ENCODE peak calls at places on chromosomes 7 and 10, in eight cellular contexts. One of them, this sample, is unnamed.
A peak's percentile ranks its signal among the peaks of the same experiment; 100 is the strongest.

GRCh38 chr10:3887885-3888476 is 103.0 kb upstream of the KLF6 start:
- DNase-seq in breast epithelium: no peak
- DNase-seq in fibroblast of mammary gland: peak; percentile 95
- DNase-seq in tibial nerve: no peak
- DNase-seq in kidney epithelial cell: peak; percentile 94
- DNase-seq in cardiac fibroblast: peak; percentile 92
- DNase-seq in H9: peak; percentile 64
- DNase-seq in fibroblast of lung: peak; percentile 78
- DNase-seq in this sample: peak; percentile 62

GRCh38 chr7:146591976-146592375 is 475.4 kb downstream of the CNTNAP2 start:
- DNase-seq in fibroblast of mammary gland: no peak
- DNase-seq in fibroblast of lung: no peak
- DNase-seq in breast epithelium: no peak
- DNase-seq in cardiac fibroblast: no peak
- DNase-seq in kidney epithelial cell: no peak
- DNase-seq in tibial nerve: no peak
- DNase-seq in H9: no peak
- DNase-seq in this sample: no peak

GRCh38 chr10:22560391-22561239 is 153.8 kb downstream of the PIP4K2A start:
- DNase-seq in fibroblast of lung: no peak
- DNase-seq in H9: no peak
- DNase-seq in kidney epithelial cell: no peak
- DNase-seq in breast epithelium: no peak
- DNase-seq in cardiac fibroblast: no peak
- DNase-seq in fibroblast of mammary gland: no peak
- DNase-seq in tibial nerve: no peak
- DNase-seq in this sample: peak; percentile 3

GRCh38 chr10:117342638-117343037 is 32.6 kb downstream of the PDZD8 start:
- DNase-seq in cardiac fibroblast: peak; percentile 82
- DNase-seq in breast epithelium: no peak
- DNase-seq in H9: no peak
- DNase-seq in tibial nerve: no peak
- DNase-seq in fibroblast of lung: peak; percentile 88
- DNase-seq in kidney epithelial cell: no peak
- DNase-seq in fibroblast of mammary gland: peak; percentile 70
- DNase-seq in this sample: peak; percentile 76

GRCh38 chr7:99190359-99191009 is 17.4 kb downstream of the KPNA7 start:
- DNase-seq in kidney epithelial cell: no peak
- DNase-seq in fibroblast of mammary gland: no peak
- DNase-seq in H9: no peak
- DNase-seq in tibial nerve: no peak
- DNase-seq in fibroblast of lung: no peak
- DNase-seq in breast epithelium: no peak
- DNase-seq in cardiac fibroblast: no peak
- DNase-seq in this sample: no peak

GRCh38 chr7:157442456-157442855 is 105.7 kb downstream of the DNAJB6 start:
- DNase-seq in tibial nerve: no peak
- DNase-seq in fibroblast of mammary gland: no peak
- DNase-seq in breast epithelium: peak; percentile 47
- DNase-seq in fibroblast of lung: no peak
- DNase-seq in H9: no peak
- DNase-seq in kidney epithelial cell: no peak
- DNase-seq in cardiac fibroblast: no peak
- DNase-seq in this sample: no peak

GRCh38 chr7:143408686-143409551 is at the start of gene EPHA1:
- DNase-seq in tibial nerve: no peak
- DNase-seq in fibroblast of mammary gland: no peak
- DNase-seq in breast epithelium: no peak
- DNase-seq in cardiac fibroblast: no peak
- DNase-seq in fibroblast of lung: no peak
- DNase-seq in H9: peak; percentile 97
- DNase-seq in kidney epithelial cell: no peak
- DNase-seq in this sample: no peak

GRCh38 chr7:42662862-42663261 is 249.0 kb downstream of the C7orf25 start:
- DNase-seq in fibroblast of mammary gland: no peak
- DNase-seq in tibial nerve: no peak
- DNase-seq in kidney epithelial cell: no peak
- DNase-seq in cardiac fibroblast: no peak
- DNase-seq in H9: no peak
- DNase-seq in breast epithelium: no peak
- DNase-seq in fibroblast of lung: no peak
- DNase-seq in this sample: no peak

GRCh38 chr10:112360308-112361270 is 13.3 kb upstream of the ACSL5 start:
- DNase-seq in breast epithelium: peak; percentile 66
- DNase-seq in fibroblast of lung: no peak
- DNase-seq in tibial nerve: peak; percentile 54
- DNase-seq in H9: no peak
- DNase-seq in kidney epithelial cell: no peak
- DNase-seq in fibroblast of mammary gland: peak; percentile 70
- DNase-seq in cardiac fibroblast: peak; percentile 80
- DNase-seq in this sample: no peak

GRCh38 chr7:41955475-41956243 is 252.8 kb upstream of the INHBA start:
- DNase-seq in kidney epithelial cell: peak; percentile 94
- DNase-seq in cardiac fibroblast: peak; percentile 100
- DNase-seq in tibial nerve: peak; percentile 80
- DNase-seq in breast epithelium: peak; percentile 93
- DNase-seq in H9: peak; percentile 76
- DNase-seq in fibroblast of lung: peak; percentile 99
- DNase-seq in fibroblast of mammary gland: peak; percentile 100
- DNase-seq in this sample: peak; percentile 100

GRCh38 chr7:87886875-87887274 is 10.6 kb downstream of the DBF4 start:
- DNase-seq in H9: no peak
- DNase-seq in kidney epithelial cell: no peak
- DNase-seq in cardiac fibroblast: peak; percentile 68
- DNase-seq in breast epithelium: no peak
- DNase-seq in fibroblast of lung: peak; percentile 75
- DNase-seq in tibial nerve: no peak
- DNase-seq in fibroblast of mammary gland: peak; percentile 55
- DNase-seq in this sample: peak; percentile 43

DNA sequence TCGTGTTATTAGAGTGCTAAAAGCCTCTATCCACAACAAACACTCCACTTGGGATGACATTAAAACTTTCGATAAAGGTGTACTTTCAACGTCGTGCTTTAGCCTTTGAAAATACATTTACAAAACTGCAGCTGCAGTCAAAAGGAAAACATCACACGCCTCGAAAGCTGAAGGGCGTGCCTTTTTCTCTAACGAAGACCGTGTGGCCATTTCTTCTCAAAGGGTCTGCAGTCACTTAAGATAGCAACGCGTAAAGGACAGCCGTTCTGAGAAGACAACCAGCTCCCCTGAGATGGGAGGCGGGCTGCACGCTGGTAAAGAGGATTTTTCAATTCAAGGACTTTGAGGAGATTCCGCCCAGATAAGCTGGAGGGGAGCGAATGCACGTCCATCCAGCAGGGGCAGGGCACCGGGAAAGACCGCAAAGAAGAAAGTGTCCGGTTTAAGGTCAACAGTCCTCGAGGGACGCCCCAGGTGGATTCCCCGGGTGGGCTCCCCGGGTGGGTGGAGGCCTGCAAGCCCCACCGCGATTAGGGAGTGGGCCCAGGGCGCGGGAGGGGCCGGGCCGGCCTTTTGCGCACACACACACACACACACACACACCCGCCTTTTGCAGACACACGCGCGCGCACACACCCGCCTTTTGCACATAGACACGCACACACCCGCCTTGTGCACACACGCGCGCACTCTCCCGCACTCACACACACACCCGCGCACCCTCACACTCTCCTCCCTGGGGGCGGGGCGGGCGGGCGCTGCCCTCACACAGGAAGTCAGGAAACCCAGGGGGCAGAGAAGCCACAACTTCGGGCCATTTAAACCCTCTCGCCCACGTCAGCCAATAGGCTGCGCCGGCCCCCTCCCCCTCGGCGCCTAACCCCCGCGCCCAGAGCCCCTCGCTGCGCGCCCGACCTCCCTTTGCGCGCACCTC is 767 bp downstream of the ARHGAP12 start:
- DNase-seq in tibial nerve: peak; percentile 42
- DNase-seq in fibroblast of mammary gland: peak; percentile 35
- DNase-seq in fibroblast of lung: peak; percentile 54
- DNase-seq in kidney epithelial cell: no peak
- DNase-seq in H9: peak; percentile 75
- DNase-seq in cardiac fibroblast: peak; percentile 52
- DNase-seq in breast epithelium: no peak
- DNase-seq in this sample: no peak
- TF ChIP-seq CTCF in tibial nerve: peak; percentile 22
- TF ChIP-seq CTCF in fibroblast of mammary gland: peak; percentile 43
- TF ChIP-seq CTCF in fibroblast of lung: peak; percentile 54
- TF ChIP-seq CTCF in kidney epithelial cell: peak; percentile 46
- TF ChIP-seq CTCF in H9: peak; percentile 55
- TF ChIP-seq CTCF in cardiac fibroblast: peak; percentile 59
- TF ChIP-seq CTCF in breast epithelium: peak; percentile 50
- TF ChIP-seq CTCF in this sample: peak; percentile 52

GRCh38 chr7:2251841-2252771 is 10.1 kb downstream of the NUDT1 start:
- DNase-seq in cardiac fibroblast: no peak
- DNase-seq in tibial nerve: no peak
- DNase-seq in fibroblast of mammary gland: no peak
- DNase-seq in H9: no peak
- DNase-seq in breast epithelium: no peak
- DNase-seq in kidney epithelial cell: no peak
- DNase-seq in fibroblast of lung: no peak
- DNase-seq in this sample: no peak

GRCh38 chr7:2249744-2250323 is 7.8 kb downstream of the NUDT1 start:
- DNase-seq in cardiac fibroblast: no peak
- DNase-seq in fibroblast of mammary gland: no peak
- DNase-seq in breast epithelium: no peak
- DNase-seq in kidney epithelial cell: no peak
- DNase-seq in H9: no peak
- DNase-seq in tibial nerve: no peak
- DNase-seq in fibroblast of lung: no peak
- DNase-seq in this sample: no peak

GRCh38 chr7:2245883-2246679 is 4.1 kb downstream of the NUDT1 start:
- DNase-seq in breast epithelium: no peak
- DNase-seq in fibroblast of mammary gland: no peak
- DNase-seq in cardiac fibroblast: peak; percentile 44
- DNase-seq in kidney epithelial cell: no peak
- DNase-seq in fibroblast of lung: no peak
- DNase-seq in tibial nerve: no peak
- DNase-seq in H9: no peak
- DNase-seq in this sample: no peak

GRCh38 chr7:2247141-2247985 is 5.3 kb downstream of the NUDT1 start:
- DNase-seq in fibroblast of mammary gland: peak; percentile 34
- DNase-seq in H9: peak; percentile 75
- DNase-seq in tibial nerve: no peak
- DNase-seq in cardiac fibroblast: peak; percentile 45
- DNase-seq in fibroblast of lung: no peak
- DNase-seq in kidney epithelial cell: no peak
- DNase-seq in breast epithelium: no peak
- DNase-seq in this sample: no peak

GRCh38 chr7:2248984-2249694 is 7.1 kb downstream of the NUDT1 start:
- DNase-seq in kidney epithelial cell: no peak
- DNase-seq in tibial nerve: peak; percentile 52
- DNase-seq in fibroblast of lung: peak; percentile 93
- DNase-seq in cardiac fibroblast: peak; percentile 94
- DNase-seq in H9: peak; percentile 54
- DNase-seq in breast epithelium: no peak
- DNase-seq in fibroblast of mammary gland: peak; percentile 96
- DNase-seq in this sample: peak; percentile 93
- TF ChIP-seq CTCF in kidney epithelial cell: no peak
- TF ChIP-seq CTCF in tibial nerve: no peak
- TF ChIP-seq CTCF in fibroblast of lung: peak; percentile 19
- TF ChIP-seq CTCF in cardiac fibroblast: peak; percentile 1
- TF ChIP-seq CTCF in H9: no peak
- TF ChIP-seq CTCF in breast epithelium: no peak
- TF ChIP-seq CTCF in fibroblast of mammary gland: no peak
- TF ChIP-seq CTCF in this sample: peak; percentile 9

GRCh38 chr10:73217628-73218027 is 29.4 kb downstream of the DNAJC9 start:
- DNase-seq in kidney epithelial cell: no peak
- DNase-seq in tibial nerve: no peak
- DNase-seq in fibroblast of lung: no peak
- DNase-seq in H9: no peak
- DNase-seq in fibroblast of mammary gland: no peak
- DNase-seq in cardiac fibroblast: no peak
- DNase-seq in breast epithelium: no peak
- DNase-seq in this sample: no peak

GRCh38 chr10:73220989-73221388 is 26.1 kb downstream of the DNAJC9 start:
- DNase-seq in fibroblast of mammary gland: no peak
- DNase-seq in H9: no peak
- DNase-seq in cardiac fibroblast: no peak
- DNase-seq in fibroblast of lung: no peak
- DNase-seq in breast epithelium: no peak
- DNase-seq in tibial nerve: no peak
- DNase-seq in kidney epithelial cell: no peak
- DNase-seq in this sample: no peak

GRCh38 chr10:73215749-73216148 is 31.3 kb downstream of the DNAJC9 start:
- DNase-seq in cardiac fibroblast: no peak
- DNase-seq in breast epithelium: no peak
- DNase-seq in H9: no peak
- DNase-seq in tibial nerve: no peak
- DNase-seq in fibroblast of lung: no peak
- DNase-seq in fibroblast of mammary gland: no peak
- DNase-seq in kidney epithelial cell: no peak
- DNase-seq in this sample: no peak

GRCh38 chr10:73219384-73219783 is 27.7 kb downstream of the DNAJC9 start:
- DNase-seq in kidney epithelial cell: no peak
- DNase-seq in cardiac fibroblast: no peak
- DNase-seq in H9: no peak
- DNase-seq in fibroblast of mammary gland: no peak
- DNase-seq in fibroblast of lung: no peak
- DNase-seq in tibial nerve: no peak
- DNase-seq in breast epithelium: no peak
- DNase-seq in this sample: no peak

GRCh38 chr10:73218466-73219191 is 28.4 kb downstream of the DNAJC9 start:
- DNase-seq in tibial nerve: no peak
- DNase-seq in kidney epithelial cell: no peak
- DNase-seq in fibroblast of mammary gland: peak; percentile 39
- DNase-seq in breast epithelium: no peak
- DNase-seq in cardiac fibroblast: peak; percentile 43
- DNase-seq in H9: no peak
- DNase-seq in fibroblast of lung: peak; percentile 27
- DNase-seq in this sample: peak; percentile 2
- TF ChIP-seq CTCF in tibial nerve: no peak
- TF ChIP-seq CTCF in kidney epithelial cell: peak; percentile 40
- TF ChIP-seq CTCF in fibroblast of mammary gland: peak; percentile 49
- TF ChIP-seq CTCF in breast epithelium: no peak
- TF ChIP-seq CTCF in cardiac fibroblast: peak; percentile 46
- TF ChIP-seq CTCF in H9: peak; percentile 66
- TF ChIP-seq CTCF in fibroblast of lung: peak; percentile 45
- TF ChIP-seq CTCF in this sample: peak; percentile 46

GRCh38 chr7:66075590-66076458 is at the start of gene ASL:
- DNase-seq in H9: peak; percentile 94
- DNase-seq in breast epithelium: peak; percentile 92
- DNase-seq in kidney epithelial cell: peak; percentile 51
- DNase-seq in fibroblast of mammary gland: peak; percentile 81
- DNase-seq in cardiac fibroblast: peak; percentile 92
- DNase-seq in fibroblast of lung: peak; percentile 85
- DNase-seq in tibial nerve: peak; percentile 90
- DNase-seq in this sample: peak; percentile 58
- TF ChIP-seq CTCF in H9: no peak
- TF ChIP-seq CTCF in breast epithelium: no peak
- TF ChIP-seq CTCF in kidney epithelial cell: no peak
- TF ChIP-seq CTCF in fibroblast of mammary gland: no peak
- TF ChIP-seq CTCF in cardiac fibroblast: no peak
- TF ChIP-seq CTCF in fibroblast of lung: no peak
- TF ChIP-seq CTCF in tibial nerve: peak; percentile 30
- TF ChIP-seq CTCF in this sample: no peak

This sample was measured in astrocyte of the cerebellum.